ENCODE peak calls at places on chromosome 10, in ten cellular contexts. One of them, this sample, is unnamed.

GRCh38 chr10:95618101-95618500 is 38.4 kb downstream of the ALDH18A1 start:
- DNase-seq in colonic mucosa: no peak
- DNase-seq in CD8-positive, alpha-beta T cell: no peak
- DNase-seq in upper lobe of right lung: no peak
- DNase-seq in OCI-LY7: no peak
- DNase-seq in astrocyte: no peak
- DNase-seq in kidney: no peak
- DNase-seq in heart right ventricle: no peak
- DNase-seq in hepatocyte: no peak
- DNase-seq in tibial nerve: no peak
- DNase-seq in this sample: no peak

GRCh38 chr10:130867446-130868194 is 443.9 kb downstream of the TCERG1L start:
- DNase-seq in upper lobe of right lung: no peak
- DNase-seq in colonic mucosa: no peak
- DNase-seq in heart right ventricle: no peak
- DNase-seq in OCI-LY7: no peak
- DNase-seq in kidney: no peak
- DNase-seq in hepatocyte: no peak
- DNase-seq in CD8-positive, alpha-beta T cell: no peak
- DNase-seq in astrocyte: no peak
- DNase-seq in tibial nerve: no peak
- DNase-seq in this sample: no peak

GRCh38 chr10:1643161-1643910 is 94.0 kb downstream of the ADARB2 start:
- DNase-seq in hepatocyte: peak; percentile 76
- DNase-seq in CD8-positive, alpha-beta T cell: no peak
- DNase-seq in heart right ventricle: no peak
- DNase-seq in OCI-LY7: peak; percentile 18
- DNase-seq in colonic mucosa: no peak
- DNase-seq in kidney: no peak
- DNase-seq in tibial nerve: no peak
- DNase-seq in upper lobe of right lung: no peak
- DNase-seq in astrocyte: no peak
- DNase-seq in this sample: no peak

GRCh38 chr10:73517166-73517888 is 21.5 kb upstream of the PPP3CB start:
- DNase-seq in tibial nerve: no peak
- DNase-seq in upper lobe of right lung: no peak
- DNase-seq in hepatocyte: no peak
- DNase-seq in astrocyte: peak; percentile 59
- DNase-seq in kidney: no peak
- DNase-seq in colonic mucosa: no peak
- DNase-seq in heart right ventricle: no peak
- DNase-seq in OCI-LY7: no peak
- DNase-seq in CD8-positive, alpha-beta T cell: no peak
- DNase-seq in this sample: no peak

GRCh38 chr10:98055875-98056516 is 25.6 kb upstream of the CRTAC1 start:
- DNase-seq in OCI-LY7: peak; percentile 72
- DNase-seq in tibial nerve: no peak
- DNase-seq in upper lobe of right lung: no peak
- DNase-seq in kidney: no peak
- DNase-seq in colonic mucosa: no peak
- DNase-seq in CD8-positive, alpha-beta T cell: no peak
- DNase-seq in astrocyte: peak; percentile 4
- DNase-seq in hepatocyte: peak; percentile 62
- DNase-seq in heart right ventricle: no peak
- DNase-seq in this sample: peak; percentile 83

GRCh38 chr10:124646483-124647352 is 97.5 kb downstream of the FAM53B start:
- DNase-seq in kidney: peak; percentile 93
- DNase-seq in hepatocyte: peak; percentile 80
- DNase-seq in upper lobe of right lung: peak; percentile 85
- DNase-seq in colonic mucosa: peak; percentile 60
- DNase-seq in CD8-positive, alpha-beta T cell: no peak
- DNase-seq in astrocyte: peak; percentile 83
- DNase-seq in OCI-LY7: no peak
- DNase-seq in tibial nerve: peak; percentile 86
- DNase-seq in heart right ventricle: peak; percentile 83
- DNase-seq in this sample: peak; percentile 93

GRCh38 chr10:71255817-71256660 is 43.7 kb downstream of the UNC5B start:
- DNase-seq in OCI-LY7: no peak
- DNase-seq in colonic mucosa: peak; percentile 92
- DNase-seq in upper lobe of right lung: no peak
- DNase-seq in tibial nerve: no peak
- DNase-seq in hepatocyte: peak; percentile 50
- DNase-seq in CD8-positive, alpha-beta T cell: no peak
- DNase-seq in heart right ventricle: peak; percentile 62
- DNase-seq in kidney: no peak
- DNase-seq in astrocyte: peak; percentile 91
- DNase-seq in this sample: no peak

GRCh38 chr10:72254891-72255568 is 18.7 kb upstream of the DDIT4 start:
- DNase-seq in heart right ventricle: peak; percentile 87
- DNase-seq in colonic mucosa: peak; percentile 82
- DNase-seq in hepatocyte: peak; percentile 84
- DNase-seq in astrocyte: peak; percentile 33
- DNase-seq in tibial nerve: peak; percentile 91
- DNase-seq in OCI-LY7: no peak
- DNase-seq in kidney: peak; percentile 96
- DNase-seq in upper lobe of right lung: peak; percentile 91
- DNase-seq in CD8-positive, alpha-beta T cell: peak; percentile 44
- DNase-seq in this sample: peak; percentile 90

GRCh38 chr10:24902400-24902728 is 50.0 kb downstream of the PRTFDC1 start:
- DNase-seq in upper lobe of right lung: no peak
- DNase-seq in OCI-LY7: no peak
- DNase-seq in heart right ventricle: no peak
- DNase-seq in tibial nerve: no peak
- DNase-seq in CD8-positive, alpha-beta T cell: no peak
- DNase-seq in kidney: no peak
- DNase-seq in astrocyte: no peak
- DNase-seq in hepatocyte: no peak
- DNase-seq in colonic mucosa: no peak
- DNase-seq in this sample: no peak

GRCh38 chr10:119896937-119897336 is 4.4 kb downstream of the SEC23IP start:
- DNase-seq in tibial nerve: peak; percentile 26
- DNase-seq in upper lobe of right lung: peak; percentile 85
- DNase-seq in hepatocyte: peak; percentile 59
- DNase-seq in kidney: peak; percentile 82
- DNase-seq in colonic mucosa: peak; percentile 84
- DNase-seq in astrocyte: no peak
- DNase-seq in CD8-positive, alpha-beta T cell: no peak
- DNase-seq in heart right ventricle: peak; percentile 55
- DNase-seq in OCI-LY7: no peak
- DNase-seq in this sample: peak; percentile 58

GRCh38 chr10:15227611-15228372 is 59.3 kb upstream of the NMT2 start:
- DNase-seq in hepatocyte: no peak
- DNase-seq in OCI-LY7: no peak
- DNase-seq in heart right ventricle: no peak
- DNase-seq in tibial nerve: no peak
- DNase-seq in kidney: no peak
- DNase-seq in colonic mucosa: no peak
- DNase-seq in upper lobe of right lung: no peak
- DNase-seq in CD8-positive, alpha-beta T cell: no peak
- DNase-seq in astrocyte: peak; percentile 66
- DNase-seq in this sample: no peak

GRCh38 chr10:48792687-48793096 is 108.0 kb downstream of the WDFY4 start:
- DNase-seq in astrocyte: peak; percentile 81
- DNase-seq in tibial nerve: no peak
- DNase-seq in kidney: no peak
- DNase-seq in colonic mucosa: no peak
- DNase-seq in upper lobe of right lung: no peak
- DNase-seq in CD8-positive, alpha-beta T cell: no peak
- DNase-seq in heart right ventricle: no peak
- DNase-seq in OCI-LY7: no peak
- DNase-seq in hepatocyte: no peak
- DNase-seq in this sample: no peak

GRCh38 chr10:120069700-120070099 is 177.2 kb downstream of the SEC23IP start:
- DNase-seq in tibial nerve: no peak
- DNase-seq in colonic mucosa: no peak
- DNase-seq in upper lobe of right lung: no peak
- DNase-seq in kidney: no peak
- DNase-seq in CD8-positive, alpha-beta T cell: no peak
- DNase-seq in OCI-LY7: no peak
- DNase-seq in hepatocyte: no peak
- DNase-seq in heart right ventricle: no peak
- DNase-seq in astrocyte: no peak
- DNase-seq in this sample: no peak

GRCh38 chr10:129679207-129679606 is 212.2 kb downstream of the MGMT start:
- DNase-seq in CD8-positive, alpha-beta T cell: no peak
- DNase-seq in upper lobe of right lung: no peak
- DNase-seq in heart right ventricle: no peak
- DNase-seq in astrocyte: no peak
- DNase-seq in tibial nerve: no peak
- DNase-seq in OCI-LY7: no peak
- DNase-seq in kidney: no peak
- DNase-seq in colonic mucosa: no peak
- DNase-seq in hepatocyte: no peak
- DNase-seq in this sample: no peak

GRCh38 chr10:63430091-63430998 is 35.4 kb downstream of the JMJD1C start:
- DNase-seq in hepatocyte: peak; percentile 25
- DNase-seq in tibial nerve: no peak
- DNase-seq in kidney: no peak
- DNase-seq in OCI-LY7: no peak
- DNase-seq in astrocyte: peak; percentile 79
- DNase-seq in heart right ventricle: no peak
- DNase-seq in upper lobe of right lung: no peak
- DNase-seq in colonic mucosa: no peak
- DNase-seq in CD8-positive, alpha-beta T cell: no peak
- DNase-seq in this sample: peak; percentile 85

GRCh38 chr10:63431962-63432797 is 33.6 kb downstream of the JMJD1C start:
- DNase-seq in CD8-positive, alpha-beta T cell: no peak
- DNase-seq in astrocyte: peak; percentile 53
- DNase-seq in upper lobe of right lung: no peak
- DNase-seq in OCI-LY7: no peak
- DNase-seq in colonic mucosa: no peak
- DNase-seq in kidney: no peak
- DNase-seq in heart right ventricle: no peak
- DNase-seq in tibial nerve: no peak
- DNase-seq in hepatocyte: no peak
- DNase-seq in this sample: peak; percentile 54

GRCh38 chr10:63427013-63427412 is 38.8 kb downstream of the JMJD1C start:
- DNase-seq in colonic mucosa: no peak
- DNase-seq in kidney: no peak
- DNase-seq in tibial nerve: no peak
- DNase-seq in heart right ventricle: no peak
- DNase-seq in CD8-positive, alpha-beta T cell: no peak
- DNase-seq in astrocyte: no peak
- DNase-seq in OCI-LY7: no peak
- DNase-seq in hepatocyte: no peak
- DNase-seq in upper lobe of right lung: no peak
- DNase-seq in this sample: no peak

GRCh38 chr10:63429280-63429679 is 36.5 kb downstream of the JMJD1C start:
- DNase-seq in upper lobe of right lung: no peak
- DNase-seq in astrocyte: peak; percentile 71
- DNase-seq in tibial nerve: no peak
- DNase-seq in colonic mucosa: no peak
- DNase-seq in heart right ventricle: no peak
- DNase-seq in hepatocyte: no peak
- DNase-seq in kidney: no peak
- DNase-seq in CD8-positive, alpha-beta T cell: no peak
- DNase-seq in OCI-LY7: no peak
- DNase-seq in this sample: peak; percentile 63

DNA sequence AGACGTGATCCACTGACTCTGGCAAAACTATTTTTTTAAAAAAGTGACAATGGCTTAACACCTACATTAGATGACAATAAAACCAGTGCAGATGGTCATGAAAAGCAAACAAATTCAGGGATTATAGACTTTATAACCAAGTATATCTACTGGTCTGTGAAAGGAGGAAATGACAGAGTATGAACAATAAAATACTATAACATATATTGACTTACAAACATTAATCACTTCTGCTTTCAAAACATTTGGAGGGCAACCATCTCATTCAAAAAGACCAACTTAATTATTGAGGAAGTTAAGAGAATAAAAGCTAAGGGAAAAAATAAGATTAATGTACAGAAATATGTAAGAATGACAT is 34.8 kb downstream of the JMJD1C start:
- DNase-seq in OCI-LY7: no peak
- DNase-seq in upper lobe of right lung: no peak
- DNase-seq in hepatocyte: no peak
- DNase-seq in colonic mucosa: no peak
- DNase-seq in kidney: no peak
- DNase-seq in CD8-positive, alpha-beta T cell: no peak
- DNase-seq in heart right ventricle: no peak
- DNase-seq in astrocyte: no peak
- DNase-seq in tibial nerve: no peak
- DNase-seq in this sample: no peak
- H3K4me1 ChIP-seq in OCI-LY7: peaks cover 7% of the 10 kb centered on the region
- H3K4me1 ChIP-seq in upper lobe of right lung: peaks cover 34% of the 10 kb centered on the region
- H3K4me1 ChIP-seq in hepatocyte: peaks cover 13% of the 10 kb centered on the region
- H3K4me1 ChIP-seq in colonic mucosa: peaks cover 7% of the 10 kb centered on the region
- H3K4me1 ChIP-seq in kidney: no peaks in the 10 kb centered on the region
- H3K4me1 ChIP-seq in CD8-positive, alpha-beta T cell: no peaks in the 10 kb centered on the region
- H3K4me1 ChIP-seq in heart right ventricle: peaks cover 30% of the 10 kb centered on the region
- H3K4me1 ChIP-seq in astrocyte: peaks cover 19% of the 10 kb centered on the region
- H3K4me1 ChIP-seq in tibial nerve: peaks cover 76% of the 10 kb centered on the region
- H3K4me1 ChIP-seq in this sample: peaks cover 15% of the 10 kb centered on the region

GRCh38 chr10:107616031-107616430 is 451.5 kb upstream of the SORCS1 start:
- DNase-seq in upper lobe of right lung: no peak
- DNase-seq in OCI-LY7: no peak
- DNase-seq in tibial nerve: no peak
- DNase-seq in astrocyte: no peak
- DNase-seq in heart right ventricle: no peak
- DNase-seq in colonic mucosa: no peak
- DNase-seq in hepatocyte: no peak
- DNase-seq in kidney: no peak
- DNase-seq in CD8-positive, alpha-beta T cell: no peak
- DNase-seq in this sample: no peak
- TF ChIP-seq CTCF in upper lobe of right lung: no peak
- TF ChIP-seq CTCF in OCI-LY7: no peak
- TF ChIP-seq CTCF in tibial nerve: no peak
- TF ChIP-seq CTCF in astrocyte: no peak
- TF ChIP-seq CTCF in heart right ventricle: no peak
- TF ChIP-seq CTCF in colonic mucosa: no peak
- TF ChIP-seq CTCF in hepatocyte: no peak
- TF ChIP-seq CTCF in kidney: no peak
- TF ChIP-seq CTCF in CD8-positive, alpha-beta T cell: no peak
- TF ChIP-seq CTCF in this sample: no peak

DNA sequence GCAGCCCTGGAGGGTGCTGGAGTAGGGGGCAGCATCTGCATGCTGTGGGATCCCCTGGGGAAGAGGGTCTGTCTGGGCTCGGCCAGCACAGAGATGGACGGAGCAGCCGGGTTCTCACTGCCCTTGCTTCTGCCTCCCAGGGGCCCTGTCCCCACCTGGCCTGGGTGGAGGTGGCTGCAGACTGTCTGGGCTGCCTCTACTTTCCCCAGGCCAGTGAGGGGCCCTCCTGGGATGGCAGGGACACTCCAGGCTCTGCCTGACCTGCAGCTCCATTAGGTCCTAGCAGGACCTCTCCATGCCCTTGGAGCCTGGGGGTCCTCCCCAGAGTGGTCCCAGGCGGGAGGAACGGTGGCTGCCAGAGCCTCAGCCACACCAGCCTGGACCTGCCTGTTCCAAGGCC is 63.7 kb downstream of the PWWP2B start:
- DNase-seq in OCI-LY7: no peak
- DNase-seq in tibial nerve: no peak
- DNase-seq in CD8-positive, alpha-beta T cell: no peak
- DNase-seq in upper lobe of right lung: no peak
- DNase-seq in kidney: peak; percentile 68
- DNase-seq in colonic mucosa: no peak
- DNase-seq in hepatocyte: no peak
- DNase-seq in heart right ventricle: no peak
- DNase-seq in astrocyte: no peak
- DNase-seq in this sample: no peak
- H3K4me1 ChIP-seq in OCI-LY7: no peaks in the 10 kb centered on the region
- H3K4me1 ChIP-seq in tibial nerve: peaks cover 72% of the 10 kb centered on the region
- H3K4me1 ChIP-seq in CD8-positive, alpha-beta T cell: peaks cover 4% of the 10 kb centered on the region
- H3K4me1 ChIP-seq in upper lobe of right lung: peaks cover 19% of the 10 kb centered on the region
- H3K4me1 ChIP-seq in kidney: peaks cover 17% of the 10 kb centered on the region
- H3K4me1 ChIP-seq in colonic mucosa: peaks cover 32% of the 10 kb centered on the region
- H3K4me1 ChIP-seq in hepatocyte: peaks cover 30% of the 10 kb centered on the region
- H3K4me1 ChIP-seq in heart right ventricle: peaks cover 29% of the 10 kb centered on the region
- H3K4me1 ChIP-seq in astrocyte: no peaks in the 10 kb centered on the region
- H3K4me1 ChIP-seq in this sample: peaks cover 12% of the 10 kb centered on the region

GRCh38 chr10:11378835-11379234 is 232.6 kb downstream of the USP6NL start:
- DNase-seq in OCI-LY7: no peak
- DNase-seq in kidney: no peak
- DNase-seq in tibial nerve: no peak
- DNase-seq in hepatocyte: no peak
- DNase-seq in astrocyte: no peak
- DNase-seq in upper lobe of right lung: no peak
- DNase-seq in CD8-positive, alpha-beta T cell: no peak
- DNase-seq in heart right ventricle: peak; percentile 64
- DNase-seq in colonic mucosa: no peak
- DNase-seq in this sample: no peak
- TF ChIP-seq CTCF in OCI-LY7: no peak
- TF ChIP-seq CTCF in kidney: no peak
- TF ChIP-seq CTCF in tibial nerve: no peak
- TF ChIP-seq CTCF in hepatocyte: no peak
- TF ChIP-seq CTCF in astrocyte: no peak
- TF ChIP-seq CTCF in upper lobe of right lung: no peak
- TF ChIP-seq CTCF in CD8-positive, alpha-beta T cell: no peak
- TF ChIP-seq CTCF in heart right ventricle: no peak
- TF ChIP-seq CTCF in colonic mucosa: no peak
- TF ChIP-seq CTCF in this sample: no peak